ENCODE peak calls at places on chromosomes 5 and 9, in ten cellular contexts. A is lower leg skin, T is AG04449, Y is B cell, M is A549, G is fibroblast of villous mesenchyme, B is adrenal gland, E is tibial artery, U is D721Med, H is mammary epithelial cell. K is an unnamed sample.

GRCh38 chr5:141872496-141873356 is 5.5 kb downstream of the PCDH1 start:
- DNase-seq in A (no peak), T (no peak), Y (no peak), M (no peak), G (peak), B (no peak), E (peak), U (no peak), H (no peak), K (no peak)

GRCh38 chr5:150640311-150641005 is at the start of gene SYNPO:
- DNase-seq in A (peak), T (peak), Y (no peak), M (peak), G (peak), B (peak), E (peak), U (no peak), H (peak), K (peak)

GRCh38 chr5:78632467-78632866 is 16.1 kb downstream of the LHFPL2 start:
- DNase-seq in A (no peak), T (no peak), Y (no peak), M (no peak), G (no peak), B (no peak), E (no peak), U (no peak), H (no peak), K (no peak)

GRCh38 chr9:131524578-131525315 is 6.3 kb downstream of the UCK1 start:
- DNase-seq in A (no peak), T (no peak), Y (peak), M (no peak), G (peak), B (no peak), E (no peak), U (no peak), H (no peak), K (peak)

GRCh38 chr9:100577776-100578448 is at the start of gene CAVIN4:
- DNase-seq in A (no peak), T (no peak), Y (no peak), M (no peak), G (peak), B (no peak), E (no peak), U (no peak), H (no peak), K (peak)

GRCh38 chr5:53877243-53877642 is 316.8 kb downstream of the NDUFS4 start:
- DNase-seq in A (no peak), T (peak), Y (no peak), M (no peak), G (peak), B (no peak), E (no peak), U (no peak), H (no peak), K (peak)

GRCh38 chr9:123400926-123401503 is 45.0 kb downstream of the CRB2 start:
- DNase-seq in A (no peak), T (no peak), Y (no peak), M (no peak), G (no peak), B (no peak), E (peak), U (no peak), H (no peak), K (no peak)

GRCh38 chr9:101018391-101018990 is 10.0 kb upstream of the PLPPR1 start:
- DNase-seq in A (no peak), T (no peak), Y (no peak), M (no peak), G (no peak), B (no peak), E (no peak), U (no peak), H (no peak), K (no peak)

GRCh38 chr5:154365823-154366222 is 80.0 kb upstream of the SAP30L start:
- DNase-seq in A (no peak), T (no peak), Y (no peak), M (no peak), G (no peak), B (no peak), E (no peak), U (no peak), H (peak), K (peak)

GRCh38 chr5:156402387-156402921 is 75.5 kb downstream of the SGCD start:
- DNase-seq in A (no peak), T (no peak), Y (peak), M (no peak), G (peak), B (no peak), E (no peak), U (no peak), H (no peak), K (no peak)

GRCh38 chr5:88376728-88377127 is 108.1 kb upstream of the TMEM161B start:
- DNase-seq in A (no peak), T (no peak), Y (no peak), M (no peak), G (no peak), B (no peak), E (no peak), U (no peak), H (no peak), K (no peak)

GRCh38 chr9:125486576-125486975 is 220.4 kb downstream of the MAPKAP1 start:
- DNase-seq in A (peak), T (no peak), Y (no peak), M (no peak), G (no peak), B (peak), E (no peak), U (no peak), H (no peak), K (no peak)

GRCh38 chr5:159409801-159410200 is 79.5 kb upstream of the IL12B start:
- DNase-seq in A (no peak), T (no peak), Y (no peak), M (no peak), G (peak), B (no peak), E (no peak), U (no peak), H (no peak), K (peak)

GRCh38 chr5:19880859-19881436 is 107.1 kb downstream of the CDH18 start:
- DNase-seq in A (no peak), T (no peak), Y (no peak), M (no peak), G (no peak), B (no peak), E (no peak), U (no peak), H (no peak), K (no peak)

GRCh38 chr9:84294551-84294950 is 46.0 kb downstream of the SLC28A3 start:
- DNase-seq in A (no peak), T (no peak), Y (no peak), M (no peak), G (no peak), B (no peak), E (no peak), U (no peak), H (no peak), K (no peak)

GRCh38 chr5:10539685-10539998 is 24.2 kb upstream of the ANKRD33B start:
- DNase-seq in A (no peak), T (no peak), Y (no peak), M (no peak), G (no peak), B (no peak), E (no peak), U (no peak), H (no peak), K (no peak)

GRCh38 chr5:1437452-1437851 is 7.8 kb downstream of the SLC6A3 start:
- DNase-seq in A (no peak), T (no peak), Y (no peak), M (peak), G (peak), B (no peak), E (peak), U (no peak), H (peak), K (peak)
- TF ChIP-seq CTCF in A (no peak), T (no peak), Y (no peak), M (no peak), G (peak), B (no peak), E (no peak), U (no peak), H (no peak), K (no peak)

GRCh38 chr9:26850995-26851394 is 41.6 kb downstream of the CAAP1 start:
- DNase-seq in A (no peak), T (no peak), Y (no peak), M (no peak), G (no peak), B (no peak), E (no peak), U (no peak), H (no peak), K (no peak)

DNA sequence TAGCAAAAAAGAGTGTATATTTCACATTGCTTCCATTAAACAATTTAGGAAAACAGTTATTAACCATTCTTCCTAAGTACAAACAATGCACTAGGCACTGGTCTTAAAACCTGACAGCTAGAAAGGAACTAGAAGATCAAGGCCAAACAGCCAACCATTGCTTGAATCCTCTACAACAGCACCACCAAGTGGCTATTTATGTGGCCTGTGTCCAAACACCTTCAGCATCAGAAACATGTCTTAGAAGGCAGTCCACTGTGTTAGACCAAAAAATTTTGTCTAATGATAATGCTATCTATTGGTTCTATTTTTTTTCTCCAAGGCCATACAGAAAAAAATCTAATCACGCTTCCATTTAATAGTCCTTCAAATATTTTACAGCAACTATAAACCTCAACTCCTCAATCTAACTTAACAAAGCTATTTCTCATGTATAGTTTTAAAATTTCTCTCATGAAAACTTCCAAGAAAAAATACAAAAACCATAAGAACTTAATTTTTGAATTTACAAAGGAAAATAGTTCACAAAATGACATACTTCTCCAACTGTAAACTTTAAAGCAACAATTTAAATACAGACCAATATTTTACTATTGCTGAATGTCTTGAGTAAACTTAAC is 36.1 kb downstream of the CAAP1 start:
- DNase-seq in A (no peak), T (no peak), Y (no peak), M (peak), G (peak), B (no peak), E (no peak), U (peak), H (peak), K (peak)
- TF ChIP-seq CTCF in A (no peak), T (peak), Y (peak), M (peak), G (peak), B (no peak), E (no peak), U (peak), H (peak), K (peak)

GRCh38 chr5:144139586-144139985 is 30.9 kb downstream of the YIPF5 start:
- DNase-seq in A (peak), T (peak), Y (no peak), M (no peak), G (peak), B (no peak), E (no peak), U (no peak), H (no peak), K (peak)
- TF ChIP-seq CTCF in A (no peak), T (peak), Y (no peak), M (no peak), G (peak), B (no peak), E (no peak), U (no peak), H (no peak), K (peak)

GRCh38 chr5:68476854-68477253 is 261.3 kb downstream of the PIK3R1 start:
- DNase-seq in A (no peak), T (no peak), Y (no peak), M (no peak), G (no peak), B (no peak), E (no peak), U (no peak), H (no peak), K (no peak)
- TF ChIP-seq CTCF in A (no peak), T (no peak), Y (no peak), M (no peak), G (peak), B (no peak), E (no peak), U (no peak), H (no peak), K (peak)

GRCh38 chr5:73763300-73764032 is 137.5 kb downstream of the ARHGEF28 start:
- DNase-seq in A (no peak), T (peak), Y (no peak), M (no peak), G (peak), B (no peak), E (no peak), U (no peak), H (no peak), K (no peak)
- TF ChIP-seq CTCF in A (no peak), T (no peak), Y (no peak), M (no peak), G (no peak), B (no peak), E (no peak), U (no peak), H (no peak), K (no peak)

GRCh38 chr9:127958728-127959127 is 21.1 kb upstream of the DPM2 start:
- DNase-seq in A (no peak), T (no peak), Y (no peak), M (no peak), G (no peak), B (no peak), E (no peak), U (no peak), H (no peak), K (no peak)
- TF ChIP-seq CTCF in A (no peak), T (no peak), Y (no peak), M (no peak), G (no peak), B (no peak), E (no peak), U (no peak), H (no peak), K (no peak)

GRCh38 chr9:4365055-4365454 is 65.2 kb upstream of the GLIS3 start:
- DNase-seq in A (no peak), T (no peak), Y (no peak), M (no peak), G (no peak), B (no peak), E (no peak), U (no peak), H (no peak), K (no peak)

GRCh38 chr9:4359016-4359415 is 59.1 kb upstream of the GLIS3 start:
- DNase-seq in A (no peak), T (no peak), Y (no peak), M (no peak), G (no peak), B (no peak), E (no peak), U (no peak), H (no peak), K (no peak)

GRCh38 chr9:4356306-4356705 is 56.4 kb upstream of the GLIS3 start:
- DNase-seq in A (no peak), T (no peak), Y (no peak), M (no peak), G (no peak), B (no peak), E (no peak), U (no peak), H (no peak), K (no peak)

GRCh38 chr9:4366649-4367330 is 66.9 kb upstream of the GLIS3 start:
- DNase-seq in A (no peak), T (no peak), Y (no peak), M (peak), G (peak), B (peak), E (no peak), U (no peak), H (peak), K (peak)

DNA sequence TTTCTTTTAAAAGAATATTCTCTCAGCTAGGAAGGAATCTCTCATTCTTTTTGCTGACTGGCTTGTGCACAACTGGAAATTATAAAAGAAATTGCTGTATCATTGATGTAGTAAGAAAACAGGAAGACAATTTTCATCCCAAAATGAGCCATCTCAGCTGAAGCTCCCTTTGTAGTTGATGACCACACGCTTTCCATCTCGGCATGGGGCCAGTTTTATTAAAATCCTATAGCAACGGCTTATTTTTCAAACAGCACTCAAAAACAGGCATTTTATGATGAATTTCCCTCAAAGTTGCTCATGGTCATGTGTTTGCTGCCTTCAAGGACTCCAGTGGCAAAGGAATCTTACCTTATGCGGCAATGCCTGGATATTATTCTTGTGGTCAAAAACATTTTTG is 62.4 kb upstream of the GLIS3 start:
- DNase-seq in A (no peak), T (no peak), Y (no peak), M (no peak), G (no peak), B (no peak), E (no peak), U (no peak), H (no peak), K (no peak)
- TF ChIP-seq CTCF in A (no peak), T (no peak), Y (no peak), M (no peak), G (no peak), B (no peak), E (no peak), U (no peak), H (no peak), K (no peak)